ENCODE peak calls at places on chromosomes 12 and 14, in ten cellular contexts. S is epithelial cell of prostate; T is ovary; R is stimulated activated CD4-positive, alpha-beta T cell treated with anti-CD3 and anti-CD28 coated beads, Interleukin-12 subunit alpha, Interleukin-12 subunit beta, amount 100 ng/mL, for 4 hours; F is adrenal gland; Z is stimulated activated CD8-positive, alpha-beta memory T cell treated with anti-CD3 and anti-CD28 coated beads, Interleukin-15, amount 100 ng/mL, for 4 hours; P is substantia nigra; E is left ventricle myocardium inferior; H is KBM-7; M is body of pancreas. B is an unnamed sample.

GRCh38 chr12:16088421-16088820 is 177.3 kb downstream of the DERA start:
- DNase-seq in S (no peak), T (no peak), R (no peak), F (no peak), Z (no peak), P (no peak), E (no peak), H (no peak), M (no peak), B (no peak)

GRCh38 chr12:51972849-51973273 is 21.4 kb downstream of the ACVR1B start:
- DNase-seq in S (no peak), T (peak; percentile 46), R (peak; percentile 21), F (peak; percentile 71), Z (peak; percentile 35), P (no peak), E (peak; percentile 46), H (peak; percentile 98), M (peak; percentile 62), B (peak; percentile 16)

GRCh38 chr12:6396031-6396430 is 12.1 kb downstream of the LTBR start:
- DNase-seq in S (no peak), T (no peak), R (no peak), F (no peak), Z (no peak), P (no peak), E (no peak), H (no peak), M (no peak), B (no peak)

GRCh38 chr12:47039756-47040155 is 39.7 kb upstream of the PCED1B start:
- DNase-seq in S (no peak), T (no peak), R (no peak), F (no peak), Z (no peak), P (no peak), E (no peak), H (no peak), M (no peak), B (no peak)

GRCh38 chr14:24052656-24053547 is 1.1 kb downstream of the CARMIL3 start:
- DNase-seq in S (no peak), T (no peak), R (peak; percentile 51), F (no peak), Z (peak; percentile 39), P (no peak), E (no peak), H (no peak), M (no peak), B (no peak)

GRCh38 chr12:113971392-113971791 is 5.3 kb upstream of the RBM19 start:
- DNase-seq in S (no peak), T (no peak), R (no peak), F (no peak), Z (no peak), P (no peak), E (no peak), H (no peak), M (no peak), B (no peak)

GRCh38 chr12:107353312-107353711 is 260.0 kb upstream of the CRY1 start:
- DNase-seq in S (no peak), T (no peak), R (no peak), F (no peak), Z (no peak), P (no peak), E (no peak), H (no peak), M (no peak), B (no peak)

GRCh38 chr12:79451988-79452387 is 238.8 kb downstream of the PAWR start:
- DNase-seq in S (peak; percentile 74), T (peak; percentile 74), R (no peak), F (peak; percentile 97), Z (no peak), P (no peak), E (peak; percentile 38), H (no peak), M (peak; percentile 52), B (no peak)

GRCh38 chr12:91098942-91099341 is 12.4 kb downstream of the LUM start:
- DNase-seq in S (peak; percentile 29), T (peak; percentile 44), R (no peak), F (no peak), Z (no peak), P (no peak), E (no peak), H (no peak), M (peak; percentile 40), B (no peak)

B was measured in C1 segment of cervical spinal cord.